ENCODE peak calls at places on chromosomes 11 and 22, in ten cellular contexts. One of them, this sample, is unnamed.

GRCh38 chr11:32949739-32950138 is 57.1 kb downstream of the QSER1 start:
- DNase-seq in AG10803: no peak
- DNase-seq in activated T-cell treated with anti-CD3 and anti-CD28 coated beads, Interleukin-2, amount 50 U/mL, for 24 hours: no peak
- DNase-seq in sciatic nerve: no peak
- DNase-seq in hippocampal formation: no peak
- DNase-seq in CD8-positive, alpha-beta memory T cell: no peak
- DNase-seq in upper lobe of right lung: no peak
- DNase-seq in heart left ventricle: no peak
- DNase-seq in foreskin fibroblast: no peak
- DNase-seq in NCI-H146: no peak
- DNase-seq in this sample: no peak

GRCh38 chr11:65429069-65429681 is 6.6 kb downstream of the NEAT1 start:
- DNase-seq in AG10803: peak
- DNase-seq in activated T-cell treated with anti-CD3 and anti-CD28 coated beads, Interleukin-2, amount 50 U/mL, for 24 hours: peak
- DNase-seq in sciatic nerve: peak
- DNase-seq in hippocampal formation: no peak
- DNase-seq in CD8-positive, alpha-beta memory T cell: no peak
- DNase-seq in upper lobe of right lung: no peak
- DNase-seq in heart left ventricle: no peak
- DNase-seq in foreskin fibroblast: no peak
- DNase-seq in NCI-H146: no peak
- DNase-seq in this sample: no peak

GRCh38 chr22:42676059-42676607 is 26.9 kb upstream of the CYB5R3 start:
- DNase-seq in AG10803: peak
- DNase-seq in activated T-cell treated with anti-CD3 and anti-CD28 coated beads, Interleukin-2, amount 50 U/mL, for 24 hours: no peak
- DNase-seq in sciatic nerve: no peak
- DNase-seq in hippocampal formation: no peak
- DNase-seq in CD8-positive, alpha-beta memory T cell: no peak
- DNase-seq in upper lobe of right lung: no peak
- DNase-seq in heart left ventricle: peak
- DNase-seq in foreskin fibroblast: peak
- DNase-seq in NCI-H146: no peak
- DNase-seq in this sample: no peak

GRCh38 chr22:40922484-40923303 is 28.5 kb upstream of the RBX1 start:
- DNase-seq in AG10803: peak
- DNase-seq in activated T-cell treated with anti-CD3 and anti-CD28 coated beads, Interleukin-2, amount 50 U/mL, for 24 hours: no peak
- DNase-seq in sciatic nerve: no peak
- DNase-seq in hippocampal formation: no peak
- DNase-seq in CD8-positive, alpha-beta memory T cell: no peak
- DNase-seq in upper lobe of right lung: no peak
- DNase-seq in heart left ventricle: no peak
- DNase-seq in foreskin fibroblast: peak
- DNase-seq in NCI-H146: peak
- DNase-seq in this sample: no peak

GRCh38 chr11:12901272-12901671 is 107.8 kb upstream of the RASSF10 start:
- DNase-seq in AG10803: no peak
- DNase-seq in activated T-cell treated with anti-CD3 and anti-CD28 coated beads, Interleukin-2, amount 50 U/mL, for 24 hours: no peak
- DNase-seq in sciatic nerve: no peak
- DNase-seq in hippocampal formation: no peak
- DNase-seq in CD8-positive, alpha-beta memory T cell: no peak
- DNase-seq in upper lobe of right lung: no peak
- DNase-seq in heart left ventricle: no peak
- DNase-seq in foreskin fibroblast: no peak
- DNase-seq in NCI-H146: no peak
- DNase-seq in this sample: no peak

GRCh38 chr11:118065375-118065774 is 11.5 kb upstream of the TMPRSS4 start:
- DNase-seq in AG10803: no peak
- DNase-seq in activated T-cell treated with anti-CD3 and anti-CD28 coated beads, Interleukin-2, amount 50 U/mL, for 24 hours: no peak
- DNase-seq in sciatic nerve: no peak
- DNase-seq in hippocampal formation: no peak
- DNase-seq in CD8-positive, alpha-beta memory T cell: no peak
- DNase-seq in upper lobe of right lung: no peak
- DNase-seq in heart left ventricle: no peak
- DNase-seq in foreskin fibroblast: no peak
- DNase-seq in NCI-H146: no peak
- DNase-seq in this sample: no peak

GRCh38 chr11:61910473-61911123 is 6.8 kb downstream of the RAB3IL1 start:
- DNase-seq in AG10803: no peak
- DNase-seq in activated T-cell treated with anti-CD3 and anti-CD28 coated beads, Interleukin-2, amount 50 U/mL, for 24 hours: no peak
- DNase-seq in sciatic nerve: peak
- DNase-seq in hippocampal formation: no peak
- DNase-seq in CD8-positive, alpha-beta memory T cell: no peak
- DNase-seq in upper lobe of right lung: peak
- DNase-seq in heart left ventricle: peak
- DNase-seq in foreskin fibroblast: no peak
- DNase-seq in NCI-H146: no peak
- DNase-seq in this sample: no peak

GRCh38 chr11:102810943-102811528 is 13.1 kb upstream of the MMP1 start:
- DNase-seq in AG10803: peak
- DNase-seq in activated T-cell treated with anti-CD3 and anti-CD28 coated beads, Interleukin-2, amount 50 U/mL, for 24 hours: no peak
- DNase-seq in sciatic nerve: no peak
- DNase-seq in hippocampal formation: no peak
- DNase-seq in CD8-positive, alpha-beta memory T cell: no peak
- DNase-seq in upper lobe of right lung: no peak
- DNase-seq in heart left ventricle: no peak
- DNase-seq in foreskin fibroblast: no peak
- DNase-seq in NCI-H146: no peak
- DNase-seq in this sample: no peak

GRCh38 chr11:35142481-35143207 is 3.7 kb downstream of the CD44 start:
- DNase-seq in AG10803: peak
- DNase-seq in activated T-cell treated with anti-CD3 and anti-CD28 coated beads, Interleukin-2, amount 50 U/mL, for 24 hours: no peak
- DNase-seq in sciatic nerve: no peak
- DNase-seq in hippocampal formation: no peak
- DNase-seq in CD8-positive, alpha-beta memory T cell: no peak
- DNase-seq in upper lobe of right lung: no peak
- DNase-seq in heart left ventricle: no peak
- DNase-seq in foreskin fibroblast: peak
- DNase-seq in NCI-H146: no peak
- DNase-seq in this sample: no peak

GRCh38 chr11:71336996-71337772 is 84.8 kb upstream of the SHANK2 start:
- DNase-seq in AG10803: no peak
- DNase-seq in activated T-cell treated with anti-CD3 and anti-CD28 coated beads, Interleukin-2, amount 50 U/mL, for 24 hours: no peak
- DNase-seq in sciatic nerve: peak
- DNase-seq in hippocampal formation: no peak
- DNase-seq in CD8-positive, alpha-beta memory T cell: no peak
- DNase-seq in upper lobe of right lung: peak
- DNase-seq in heart left ventricle: no peak
- DNase-seq in foreskin fibroblast: no peak
- DNase-seq in NCI-H146: no peak
- DNase-seq in this sample: no peak

GRCh38 chr11:34682822-34683221 is 61.9 kb downstream of the EHF start:
- DNase-seq in AG10803: peak
- DNase-seq in activated T-cell treated with anti-CD3 and anti-CD28 coated beads, Interleukin-2, amount 50 U/mL, for 24 hours: no peak
- DNase-seq in sciatic nerve: no peak
- DNase-seq in hippocampal formation: no peak
- DNase-seq in CD8-positive, alpha-beta memory T cell: no peak
- DNase-seq in upper lobe of right lung: no peak
- DNase-seq in heart left ventricle: no peak
- DNase-seq in foreskin fibroblast: peak
- DNase-seq in NCI-H146: peak
- DNase-seq in this sample: no peak

GRCh38 chr11:47225552-47226137 is 10.9 kb downstream of the DDB2 start:
- DNase-seq in AG10803: no peak
- DNase-seq in activated T-cell treated with anti-CD3 and anti-CD28 coated beads, Interleukin-2, amount 50 U/mL, for 24 hours: no peak
- DNase-seq in sciatic nerve: no peak
- DNase-seq in hippocampal formation: no peak
- DNase-seq in CD8-positive, alpha-beta memory T cell: no peak
- DNase-seq in upper lobe of right lung: no peak
- DNase-seq in heart left ventricle: no peak
- DNase-seq in foreskin fibroblast: no peak
- DNase-seq in NCI-H146: no peak
- DNase-seq in this sample: no peak

GRCh38 chr11:1645357-1645821 is 15.8 kb downstream of the KRTAP5-5 start:
- DNase-seq in AG10803: no peak
- DNase-seq in activated T-cell treated with anti-CD3 and anti-CD28 coated beads, Interleukin-2, amount 50 U/mL, for 24 hours: no peak
- DNase-seq in sciatic nerve: no peak
- DNase-seq in hippocampal formation: no peak
- DNase-seq in CD8-positive, alpha-beta memory T cell: no peak
- DNase-seq in upper lobe of right lung: no peak
- DNase-seq in heart left ventricle: no peak
- DNase-seq in foreskin fibroblast: no peak
- DNase-seq in NCI-H146: no peak
- DNase-seq in this sample: no peak

GRCh38 chr11:129143335-129143734 is 48.8 kb downstream of the ARHGAP32 start:
- DNase-seq in AG10803: peak
- DNase-seq in activated T-cell treated with anti-CD3 and anti-CD28 coated beads, Interleukin-2, amount 50 U/mL, for 24 hours: no peak
- DNase-seq in sciatic nerve: peak
- DNase-seq in hippocampal formation: peak
- DNase-seq in CD8-positive, alpha-beta memory T cell: no peak
- DNase-seq in upper lobe of right lung: peak
- DNase-seq in heart left ventricle: peak
- DNase-seq in foreskin fibroblast: peak
- DNase-seq in NCI-H146: no peak
- DNase-seq in this sample: no peak

GRCh38 chr11:19441752-19442553 is 201.2 kb upstream of the E2F8 start:
- DNase-seq in AG10803: peak
- DNase-seq in activated T-cell treated with anti-CD3 and anti-CD28 coated beads, Interleukin-2, amount 50 U/mL, for 24 hours: peak
- DNase-seq in sciatic nerve: no peak
- DNase-seq in hippocampal formation: no peak
- DNase-seq in CD8-positive, alpha-beta memory T cell: no peak
- DNase-seq in upper lobe of right lung: no peak
- DNase-seq in heart left ventricle: no peak
- DNase-seq in foreskin fibroblast: peak
- DNase-seq in NCI-H146: no peak
- DNase-seq in this sample: no peak

GRCh38 chr11:11025087-11025486 is 167.2 kb upstream of the ZBED5 start:
- DNase-seq in AG10803: peak
- DNase-seq in activated T-cell treated with anti-CD3 and anti-CD28 coated beads, Interleukin-2, amount 50 U/mL, for 24 hours: no peak
- DNase-seq in sciatic nerve: no peak
- DNase-seq in hippocampal formation: no peak
- DNase-seq in CD8-positive, alpha-beta memory T cell: no peak
- DNase-seq in upper lobe of right lung: no peak
- DNase-seq in heart left ventricle: no peak
- DNase-seq in foreskin fibroblast: peak
- DNase-seq in NCI-H146: no peak
- DNase-seq in this sample: no peak

GRCh38 chr22:49483281-49483905 is 344.3 kb downstream of the BRD1 start:
- DNase-seq in AG10803: no peak
- DNase-seq in activated T-cell treated with anti-CD3 and anti-CD28 coated beads, Interleukin-2, amount 50 U/mL, for 24 hours: no peak
- DNase-seq in sciatic nerve: no peak
- DNase-seq in hippocampal formation: no peak
- DNase-seq in CD8-positive, alpha-beta memory T cell: no peak
- DNase-seq in upper lobe of right lung: no peak
- DNase-seq in heart left ventricle: no peak
- DNase-seq in foreskin fibroblast: no peak
- DNase-seq in NCI-H146: no peak
- DNase-seq in this sample: no peak

GRCh38 chr11:94647926-94648325 is 80.8 kb downstream of the PIWIL4 start:
- DNase-seq in AG10803: no peak
- DNase-seq in activated T-cell treated with anti-CD3 and anti-CD28 coated beads, Interleukin-2, amount 50 U/mL, for 24 hours: no peak
- DNase-seq in sciatic nerve: peak
- DNase-seq in hippocampal formation: no peak
- DNase-seq in CD8-positive, alpha-beta memory T cell: no peak
- DNase-seq in upper lobe of right lung: no peak
- DNase-seq in heart left ventricle: peak
- DNase-seq in foreskin fibroblast: no peak
- DNase-seq in NCI-H146: peak
- DNase-seq in this sample: no peak

GRCh38 chr22:23182289-23183106 is 2.2 kb downstream of the BCR start:
- DNase-seq in AG10803: no peak
- DNase-seq in activated T-cell treated with anti-CD3 and anti-CD28 coated beads, Interleukin-2, amount 50 U/mL, for 24 hours: peak
- DNase-seq in sciatic nerve: no peak
- DNase-seq in hippocampal formation: no peak
- DNase-seq in CD8-positive, alpha-beta memory T cell: peak
- DNase-seq in upper lobe of right lung: no peak
- DNase-seq in heart left ventricle: peak
- DNase-seq in foreskin fibroblast: no peak
- DNase-seq in NCI-H146: no peak
- DNase-seq in this sample: peak

GRCh38 chr22:44622147-44622427 is 79.9 kb upstream of the PRR5 start:
- DNase-seq in AG10803: no peak
- DNase-seq in activated T-cell treated with anti-CD3 and anti-CD28 coated beads, Interleukin-2, amount 50 U/mL, for 24 hours: no peak
- DNase-seq in sciatic nerve: no peak
- DNase-seq in hippocampal formation: no peak
- DNase-seq in CD8-positive, alpha-beta memory T cell: peak
- DNase-seq in upper lobe of right lung: no peak
- DNase-seq in heart left ventricle: no peak
- DNase-seq in foreskin fibroblast: no peak
- DNase-seq in NCI-H146: peak
- DNase-seq in this sample: no peak

GRCh38 chr11:14237333-14237988 is 121.5 kb downstream of the RRAS2 start:
- DNase-seq in AG10803: no peak
- DNase-seq in activated T-cell treated with anti-CD3 and anti-CD28 coated beads, Interleukin-2, amount 50 U/mL, for 24 hours: no peak
- DNase-seq in sciatic nerve: no peak
- DNase-seq in hippocampal formation: peak
- DNase-seq in CD8-positive, alpha-beta memory T cell: no peak
- DNase-seq in upper lobe of right lung: no peak
- DNase-seq in heart left ventricle: no peak
- DNase-seq in foreskin fibroblast: no peak
- DNase-seq in NCI-H146: no peak
- DNase-seq in this sample: no peak

GRCh38 chr22:29695129-29695926 is 24.5 kb upstream of the CABP7 start:
- DNase-seq in AG10803: no peak
- DNase-seq in activated T-cell treated with anti-CD3 and anti-CD28 coated beads, Interleukin-2, amount 50 U/mL, for 24 hours: no peak
- DNase-seq in sciatic nerve: no peak
- DNase-seq in hippocampal formation: peak
- DNase-seq in CD8-positive, alpha-beta memory T cell: no peak
- DNase-seq in upper lobe of right lung: no peak
- DNase-seq in heart left ventricle: no peak
- DNase-seq in foreskin fibroblast: no peak
- DNase-seq in NCI-H146: no peak
- DNase-seq in this sample: no peak

GRCh38 chr11:111176603-111177002 is 68.9 kb upstream of the POU2AF2 start:
- DNase-seq in AG10803: no peak
- DNase-seq in activated T-cell treated with anti-CD3 and anti-CD28 coated beads, Interleukin-2, amount 50 U/mL, for 24 hours: no peak
- DNase-seq in sciatic nerve: no peak
- DNase-seq in hippocampal formation: no peak
- DNase-seq in CD8-positive, alpha-beta memory T cell: no peak
- DNase-seq in upper lobe of right lung: no peak
- DNase-seq in heart left ventricle: no peak
- DNase-seq in foreskin fibroblast: no peak
- DNase-seq in NCI-H146: no peak
- DNase-seq in this sample: no peak

GRCh38 chr11:118883368-118884071 is at the start of gene CXCR5:
- DNase-seq in AG10803: no peak
- DNase-seq in activated T-cell treated with anti-CD3 and anti-CD28 coated beads, Interleukin-2, amount 50 U/mL, for 24 hours: peak
- DNase-seq in sciatic nerve: no peak
- DNase-seq in hippocampal formation: no peak
- DNase-seq in CD8-positive, alpha-beta memory T cell: no peak
- DNase-seq in upper lobe of right lung: no peak
- DNase-seq in heart left ventricle: no peak
- DNase-seq in foreskin fibroblast: no peak
- DNase-seq in NCI-H146: no peak
- DNase-seq in this sample: no peak

GRCh38 chr22:29245626-29246385 is 22.0 kb downstream of the RHBDD3 start:
- DNase-seq in AG10803: peak
- DNase-seq in activated T-cell treated with anti-CD3 and anti-CD28 coated beads, Interleukin-2, amount 50 U/mL, for 24 hours: peak
- DNase-seq in sciatic nerve: peak
- DNase-seq in hippocampal formation: peak
- DNase-seq in CD8-positive, alpha-beta memory T cell: peak
- DNase-seq in upper lobe of right lung: peak
- DNase-seq in heart left ventricle: peak
- DNase-seq in foreskin fibroblast: peak
- DNase-seq in NCI-H146: peak
- DNase-seq in this sample: peak

GRCh38 chr22:22692707-22693530 is 48.5 kb downstream of the GGTLC2 start:
- DNase-seq in AG10803: peak
- DNase-seq in activated T-cell treated with anti-CD3 and anti-CD28 coated beads, Interleukin-2, amount 50 U/mL, for 24 hours: peak
- DNase-seq in sciatic nerve: no peak
- DNase-seq in hippocampal formation: no peak
- DNase-seq in CD8-positive, alpha-beta memory T cell: peak
- DNase-seq in upper lobe of right lung: no peak
- DNase-seq in heart left ventricle: no peak
- DNase-seq in foreskin fibroblast: peak
- DNase-seq in NCI-H146: peak
- DNase-seq in this sample: peak